ENCODE peak calls at places on chromosome 21, in ten cellular contexts. R is A673; W is cardiac muscle cell; S is upper lobe of right lung; F is OCI-LY7; U is naive thymus-derived CD4-positive, alpha-beta T cell; B is colonic mucosa; T is fibroblast of lung; Q is GM23338; Z is uterus. E is an unnamed sample. For H3K4me1 and H3K36me3, the result is how much of the 10 kb centered on the place peaks cover.

GRCh38 chr21:31918250-31918775 is 45.5 kb downstream of the HUNK start:
- DNase-seq in R (no peak), W (no peak), S (no peak), F (no peak), U (no peak), B (no peak), T (no peak), Q (no peak), Z (no peak), E (no peak)

GRCh38 chr21:31660134-31660565 is 657 bp downstream of the SOD1 start:
- DNase-seq in R (peak), W (peak), S (no peak), F (peak), U (peak), B (peak), T (no peak), Q (peak), Z (peak), E (peak)

GRCh38 chr21:21384977-21385376 is 386.8 kb downstream of the NCAM2 start:
- DNase-seq in R (no peak), W (no peak), S (no peak), F (no peak), U (no peak), B (no peak), T (no peak), Q (no peak), Z (no peak), E (no peak)

GRCh38 chr21:46205121-46205520 is 20.9 kb upstream of the SPATC1L start:
- DNase-seq in R (no peak), W (no peak), S (peak), F (no peak), U (no peak), B (no peak), T (no peak), Q (no peak), Z (no peak), E (no peak)

GRCh38 chr21:22710725-22711124 is 1712.5 kb downstream of the NCAM2 start:
- DNase-seq in R (peak), W (no peak), S (no peak), F (no peak), U (no peak), B (no peak), T (no peak), Q (no peak), Z (no peak), E (no peak)

GRCh38 chr21:46323227-46323709 is 402 bp downstream of the C21orf58 start:
- DNase-seq in R (no peak), W (peak), S (no peak), F (peak), U (no peak), B (no peak), T (peak), Q (peak), Z (no peak), E (no peak)

GRCh38 chr21:31337991-31338891 is 5.8 kb downstream of the TIAM1 start:
- DNase-seq in R (no peak), W (no peak), S (no peak), F (no peak), U (no peak), B (no peak), T (peak), Q (no peak), Z (no peak), E (no peak)

GRCh38 chr21:38646213-38646837 is 148.0 kb upstream of the ERG start:
- DNase-seq in R (no peak), W (no peak), S (no peak), F (no peak), U (no peak), B (no peak), T (peak), Q (no peak), Z (no peak), E (no peak)

GRCh38 chr21:31334648-31335121 is 9.4 kb downstream of the TIAM1 start:
- DNase-seq in R (no peak), W (no peak), S (no peak), F (no peak), U (no peak), B (no peak), T (peak), Q (no peak), Z (no peak), E (no peak)

GRCh38 chr21:24825348-24825747 is 781.9 kb downstream of the MRPL39 start:
- DNase-seq in R (no peak), W (no peak), S (no peak), F (no peak), U (no peak), B (no peak), T (no peak), Q (no peak), Z (no peak), E (no peak)

GRCh38 chr21:44892536-44893277 is 19.2 kb upstream of the PTTG1IP start:
- DNase-seq in R (peak), W (peak), S (peak), F (peak), U (peak), B (peak), T (no peak), Q (peak), Z (peak), E (peak)

GRCh38 chr21:27519357-27519756 is 552.5 kb upstream of the ADAMTS5 start:
- DNase-seq in R (no peak), W (no peak), S (no peak), F (no peak), U (no peak), B (no peak), T (peak), Q (no peak), Z (no peak), E (peak)

GRCh38 chr21:28252923-28253322 is 739.8 kb downstream of the LTN1 start:
- DNase-seq in R (no peak), W (no peak), S (no peak), F (no peak), U (no peak), B (no peak), T (no peak), Q (no peak), Z (no peak), E (no peak)

GRCh38 chr21:34609244-34609950 is 5.5 kb downstream of the RCAN1 start:
- DNase-seq in R (no peak), W (no peak), S (no peak), F (no peak), U (no peak), B (peak), T (no peak), Q (no peak), Z (no peak), E (no peak)

GRCh38 chr21:39610705-39611104 is 2.0 kb upstream of the B3GALT5 start:
- DNase-seq in R (peak), W (no peak), S (no peak), F (no peak), U (no peak), B (peak), T (peak), Q (peak), Z (no peak), E (peak)

GRCh38 chr21:18759267-18759666 is 355.7 kb upstream of the TMPRSS15 start:
- DNase-seq in R (no peak), W (no peak), S (no peak), F (no peak), U (no peak), B (no peak), T (no peak), Q (no peak), Z (no peak), E (no peak)

GRCh38 chr21:44713846-44714245 is 2.5 kb upstream of the TSPEAR start:
- DNase-seq in R (no peak), W (no peak), S (no peak), F (no peak), U (no peak), B (no peak), T (no peak), Q (no peak), Z (peak), E (no peak)

GRCh38 chr21:29382029-29382654 is 83.4 kb downstream of the BACH1 start:
- DNase-seq in R (peak), W (no peak), S (no peak), F (no peak), U (no peak), B (no peak), T (peak), Q (no peak), Z (no peak), E (no peak)

GRCh38 chr21:33924766-33925100 is 9.1 kb upstream of the ATP5PO start:
- DNase-seq in R (no peak), W (no peak), S (no peak), F (no peak), U (no peak), B (peak), T (no peak), Q (no peak), Z (no peak), E (no peak)

GRCh38 chr21:43315244-43316137 is 111.4 kb downstream of the SIK1 start:
- DNase-seq in R (no peak), W (no peak), S (no peak), F (peak), U (peak), B (no peak), T (no peak), Q (no peak), Z (no peak), E (no peak)

GRCh38 chr21:21436012-21436545 is 437.9 kb downstream of the NCAM2 start:
- DNase-seq in R (no peak), W (no peak), S (no peak), F (no peak), U (no peak), B (no peak), T (peak), Q (no peak), Z (no peak), E (no peak)

GRCh38 chr21:33824156-33824941 is 91.3 kb downstream of the ATP5PO start:
- DNase-seq in R (no peak), W (no peak), S (no peak), F (no peak), U (no peak), B (no peak), T (peak), Q (no peak), Z (no peak), E (peak)

GRCh38 chr21:44255519-44255981 is 6.1 kb downstream of the DNMT3L start:
- DNase-seq in R (no peak), W (no peak), S (no peak), F (no peak), U (no peak), B (no peak), T (peak), Q (no peak), Z (no peak), E (no peak)

GRCh38 chr21:45074048-45074817 is at the start of gene ADARB1:
- DNase-seq in R (peak), W (peak), S (peak), F (peak), U (peak), B (peak), T (peak), Q (peak), Z (peak), E (peak)

GRCh38 chr21:40169971-40170370 is 302.7 kb downstream of the PCP4 start:
- DNase-seq in R (no peak), W (no peak), S (no peak), F (no peak), U (no peak), B (no peak), T (no peak), Q (no peak), Z (no peak), E (no peak)

GRCh38 chr21:34122047-34122446 is 48.7 kb downstream of the MRPS6 start:
- DNase-seq in R (no peak), W (no peak), S (no peak), F (no peak), U (no peak), B (peak), T (no peak), Q (no peak), Z (no peak), E (no peak)

GRCh38 chr21:45019076-45019886 is 55.1 kb upstream of the ADARB1 start:
- DNase-seq in R (peak), W (no peak), S (peak), F (no peak), U (no peak), B (no peak), T (peak), Q (peak), Z (peak), E (no peak)

GRCh38 chr21:31343680-31344480 is at the start of gene TIAM1:
- DNase-seq in R (peak), W (peak), S (peak), F (no peak), U (no peak), B (peak), T (peak), Q (peak), Z (peak), E (peak)

GRCh38 chr21:44304846-44305245 is 5.0 kb downstream of the PFKL start:
- DNase-seq in R (peak), W (peak), S (no peak), F (peak), U (peak), B (peak), T (peak), Q (peak), Z (peak), E (peak)

GRCh38 chr21:33864150-33864549 is 51.5 kb downstream of the ATP5PO start:
- DNase-seq in R (no peak), W (no peak), S (no peak), F (no peak), U (no peak), B (no peak), T (no peak), Q (no peak), Z (no peak), E (no peak)

GRCh38 chr21:28856588-28857250 is 136.0 kb downstream of the LTN1 start:
- DNase-seq in R (no peak), W (peak), S (no peak), F (no peak), U (no peak), B (no peak), T (no peak), Q (peak), Z (peak), E (no peak)

GRCh38 chr21:32739946-32740345 is 12.1 kb upstream of the SYNJ1 start:
- DNase-seq in R (no peak), W (no peak), S (no peak), F (no peak), U (no peak), B (no peak), T (no peak), Q (no peak), Z (no peak), E (no peak)

DNA sequence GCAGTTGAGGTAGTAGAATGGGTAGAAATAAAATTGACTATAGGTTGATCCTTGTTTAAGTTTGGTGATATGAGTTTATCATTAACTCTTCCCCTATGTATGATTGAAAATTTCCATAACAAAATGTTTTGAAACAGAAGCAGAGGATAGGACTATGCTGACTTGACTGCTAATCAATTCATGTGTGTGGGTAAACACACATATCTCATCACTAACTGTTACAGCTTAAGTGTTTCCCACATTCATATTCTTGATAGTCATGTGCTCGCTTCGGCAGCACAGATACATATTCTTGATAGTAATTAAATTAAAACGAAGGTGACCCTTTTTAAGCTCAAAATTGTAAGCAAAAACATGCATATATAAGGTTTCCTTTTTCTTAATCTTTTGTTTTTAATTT is 68.2 kb upstream of the SAMSN1 start:
- DNase-seq in R (no peak), W (no peak), S (no peak), F (no peak), U (no peak), B (no peak), T (no peak), Q (no peak), Z (no peak), E (no peak)
- H3K4me1 ChIP-seq in R (under half), W (under half), S (under half), F (under half), U (under half), B (under half), T (under half), Q (half or more), Z (under half), E (under half)

DNA sequence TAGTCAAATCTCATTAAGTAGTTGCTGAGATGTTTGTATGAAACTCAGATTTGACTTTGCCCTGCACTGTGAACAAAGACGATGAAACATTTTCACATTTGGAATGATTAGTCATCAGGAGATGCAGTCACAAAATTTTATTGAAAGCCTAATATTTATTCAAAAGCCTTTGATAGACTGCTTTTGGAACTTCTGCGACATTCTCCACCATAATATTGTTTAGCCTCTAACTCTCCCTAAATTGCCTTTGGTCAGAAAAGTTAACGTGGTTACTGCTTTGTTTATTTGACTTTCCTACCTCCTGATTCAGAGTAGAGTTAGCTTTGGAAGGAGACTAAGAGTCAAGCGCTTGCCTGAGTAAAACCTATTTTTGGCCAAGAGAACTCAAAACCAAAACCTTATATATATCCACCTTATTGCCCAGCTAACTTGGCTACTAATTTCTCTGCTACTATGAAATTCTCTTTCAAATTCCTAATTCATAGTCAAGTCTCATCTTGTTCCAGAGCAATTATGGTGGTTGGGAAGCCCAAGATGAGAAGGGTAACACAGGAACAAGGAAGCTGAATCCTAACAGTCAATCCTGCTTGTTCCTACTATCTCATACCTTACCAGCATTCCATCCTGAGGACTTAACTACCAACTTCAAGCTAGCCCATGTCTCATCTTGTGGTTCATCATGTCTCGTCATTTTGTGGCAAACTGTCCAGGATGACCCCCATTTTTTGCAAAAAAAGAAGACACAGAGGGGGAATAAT is 429.6 kb downstream of the USP25 start:
- DNase-seq in R (peak), W (no peak), S (no peak), F (no peak), U (no peak), B (no peak), T (peak), Q (no peak), Z (no peak), E (no peak)
- H3K27ac ChIP-seq in R (no peak), W (no peak), S (no peak), F (no peak), U (no peak), B (no peak), T (no peak), Q (no peak), Z (no peak), E (no peak)

DNA sequence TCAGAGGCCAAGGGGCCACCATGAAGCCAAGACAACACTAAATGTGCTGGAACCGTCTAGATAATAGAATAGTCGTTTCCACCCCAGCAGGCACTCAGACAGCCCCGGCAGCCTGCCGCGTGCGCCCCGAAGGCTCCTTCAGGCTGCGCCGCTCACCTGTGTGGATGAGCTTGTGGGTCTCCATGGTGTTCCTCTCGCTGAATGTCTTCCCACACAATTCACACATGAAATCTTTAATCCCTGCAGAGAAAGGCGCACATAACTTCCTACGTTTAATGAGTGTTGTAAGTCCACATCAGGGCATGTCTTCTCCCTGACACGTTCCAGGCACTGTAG is 43.7 kb upstream of the RIPK4 start:
- DNase-seq in R (no peak), W (no peak), S (no peak), F (no peak), U (no peak), B (no peak), T (no peak), Q (no peak), Z (no peak), E (no peak)
- H3K36me3 ChIP-seq in R (under half), W (under half), S (under half), F (half or more), U (under half), B (under half), T (under half), Q (under half), Z (under half), E (under half)

DNA sequence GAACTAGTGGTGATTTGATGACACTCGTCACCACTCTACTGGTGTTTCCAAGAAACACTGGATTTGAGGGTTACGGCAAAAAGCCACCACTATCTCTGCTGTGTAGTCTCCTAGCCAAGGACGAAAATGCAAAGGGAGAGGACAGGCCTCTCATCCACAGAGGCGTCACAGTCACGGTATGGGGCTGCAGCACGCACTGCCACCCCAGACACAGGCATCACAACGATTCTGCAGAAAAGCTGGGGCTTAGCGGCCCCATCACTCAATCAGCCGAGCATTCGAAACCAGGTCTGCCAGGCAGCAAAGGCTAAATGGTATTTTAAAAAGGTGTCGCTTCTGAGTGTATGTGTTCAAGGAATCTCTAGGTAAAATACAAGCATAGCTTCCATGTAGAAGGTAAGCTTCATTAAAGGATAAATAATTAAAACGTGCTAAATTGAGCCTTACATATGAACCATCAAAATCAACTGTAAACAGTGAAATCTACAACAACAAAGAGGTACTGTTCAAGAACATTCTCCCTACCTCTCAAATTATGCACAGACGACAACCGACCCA is 1.4 kb downstream of the RIPK4 start:
- DNase-seq in R (peak), W (no peak), S (no peak), F (no peak), U (no peak), B (no peak), T (no peak), Q (no peak), Z (no peak), E (no peak)
- H3K4me1 ChIP-seq in R (half or more), W (under half), S (under half), F (under half), U (under half), B (under half), T (under half), Q (half or more), Z (under half), E (under half)

E was measured in SJCRH30.